ENCODE peak calls at places on chromosomes 16 and 17, in six cellular contexts. P, H, C, T, G and X are unnamed samples.

GRCh38 chr16:58047557-58048348 is 22.2 kb downstream of the MMP15 start:
- DNase-seq in P (no peak), H (peak), C (no peak), T (no peak), G (no peak), X (no peak)

GRCh38 chr16:83533193-83533592 is 274.6 kb upstream of the HSBP1 start:
- DNase-seq in P (no peak), H (no peak), C (no peak), T (no peak), G (no peak), X (no peak)

GRCh38 chr16:4510747-4511426 is 27.7 kb downstream of the CDIP1 start:
- DNase-seq in P (no peak), H (no peak), C (no peak), T (no peak), G (no peak), X (peak)

GRCh38 chr16:56534847-56535383 is 15.1 kb upstream of the BBS2 start:
- DNase-seq in P (no peak), H (no peak), C (no peak), T (no peak), G (no peak), X (no peak)

GRCh38 chr16:57146735-57147134 is 39.1 kb downstream of the PSME3IP1 start:
- DNase-seq in P (no peak), H (peak), C (no peak), T (no peak), G (no peak), X (no peak)

GRCh38 chr17:78925234-78925633 is at the start of gene TIMP2:
- DNase-seq in P (peak), H (peak), C (peak), T (peak), G (peak), X (peak)

GRCh38 chr17:31431098-31431794 is 39.8 kb downstream of the RAB11FIP4 start:
- DNase-seq in P (no peak), H (no peak), C (no peak), T (no peak), G (no peak), X (no peak)

GRCh38 chr17:81196505-81197408 is 26.0 kb downstream of the CEP131 start:
- DNase-seq in P (no peak), H (no peak), C (no peak), T (no peak), G (no peak), X (no peak)

DNA sequence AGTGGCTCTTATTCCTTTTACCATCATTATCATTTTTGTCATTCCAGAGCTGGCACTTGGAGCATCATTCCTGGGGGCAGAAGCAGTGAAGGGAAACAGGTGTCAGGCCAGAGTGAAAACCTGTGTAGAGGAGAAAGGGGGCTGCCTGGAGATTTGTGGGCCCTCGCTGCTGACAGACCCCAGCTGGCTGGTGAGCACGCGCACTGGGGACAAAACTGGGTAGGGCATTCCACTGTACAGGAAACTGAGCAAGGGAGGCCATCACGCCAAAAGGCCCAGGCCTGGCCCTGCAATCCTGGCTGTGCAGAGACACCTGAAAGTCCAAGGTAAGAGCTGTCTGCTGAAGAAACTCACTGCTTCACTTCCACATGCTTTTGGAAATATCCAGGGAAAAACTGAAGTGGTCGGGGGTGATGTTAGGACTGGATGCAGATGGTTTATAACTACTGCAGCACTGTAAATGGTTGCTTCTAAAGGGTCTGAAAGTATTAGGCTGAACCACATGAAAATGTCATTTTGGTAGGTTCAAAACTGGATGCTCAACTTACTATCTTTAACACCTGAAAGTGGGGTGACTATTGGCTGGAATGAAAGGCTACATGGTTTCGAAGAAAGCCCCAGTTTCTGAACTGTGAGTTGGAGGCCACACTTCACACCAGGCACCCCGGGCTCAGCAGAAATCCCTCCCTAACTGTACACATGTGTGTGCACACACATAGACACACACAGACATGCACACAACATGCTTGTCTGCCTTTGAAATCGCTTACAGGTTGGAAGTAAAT is 225.0 kb downstream of the C16orf78 start:
- DNase-seq in P (peak), H (no peak), C (no peak), T (no peak), G (no peak), X (no peak)
- H3K27ac ChIP-seq in P (no peak), H (no peak), C (no peak), T (no peak), G (no peak), X (no peak)

DNA sequence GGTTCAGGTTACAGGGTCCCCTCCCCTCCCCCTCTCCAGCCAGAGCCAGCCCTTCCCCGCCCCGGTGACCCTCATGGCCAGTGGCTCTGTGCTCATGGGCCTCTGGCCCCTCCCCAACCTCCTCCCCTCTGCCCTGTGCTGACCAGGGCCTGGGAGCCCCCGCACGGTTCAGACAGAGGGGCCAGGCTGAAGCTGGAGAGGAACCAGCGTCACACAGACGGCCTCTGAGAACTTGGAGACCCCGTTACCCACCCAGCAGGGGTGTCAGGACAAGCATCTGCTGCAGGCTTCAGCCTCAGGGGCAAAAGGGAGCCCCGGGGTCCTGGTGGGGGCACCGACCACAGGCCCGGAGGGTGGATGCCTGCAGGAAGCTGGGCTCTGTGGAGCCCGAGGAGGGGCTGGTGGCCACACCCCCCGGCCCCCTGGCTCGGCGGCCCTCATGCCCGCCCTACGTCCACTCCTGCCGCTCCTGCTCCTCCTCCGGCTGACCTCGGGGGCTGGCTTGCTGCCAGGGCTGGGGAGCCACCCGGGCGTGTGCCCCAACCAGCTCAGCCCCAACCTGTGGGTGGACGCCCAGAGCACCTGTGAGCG is at the start of gene WFIKKN1:
- DNase-seq in P (peak), H (peak), C (no peak), T (no peak), G (no peak), X (peak)
- H3K4me3 ChIP-seq in P (no peak), H (peak), C (no peak), T (no peak), G (no peak), X (no peak)

GRCh38 chr16:67327774-67328173 is 1.2 kb downstream of the LRRC36 start:
- DNase-seq in P (no peak), H (no peak), C (no peak), T (no peak), G (no peak), X (no peak)
- H3K27ac ChIP-seq in P (no peak), H (no peak), C (no peak), T (no peak), G (no peak), X (no peak)

GRCh38 chr16:11601911-11602310 is 15.2 kb upstream of the LITAF start:
- DNase-seq in P (no peak), H (no peak), C (no peak), T (no peak), G (no peak), X (no peak)
- H3K4me3 ChIP-seq in P (no peak), H (no peak), C (no peak), T (no peak), G (no peak), X (no peak)

GRCh38 chr16:19168173-19169080 is at the start of gene SYT17:
- DNase-seq in P (no peak), H (peak), C (peak), T (peak), G (peak), X (peak)
- H3K27ac ChIP-seq in P (no peak), H (no peak), C (peak), T (peak), G (no peak), X (no peak)

DNA sequence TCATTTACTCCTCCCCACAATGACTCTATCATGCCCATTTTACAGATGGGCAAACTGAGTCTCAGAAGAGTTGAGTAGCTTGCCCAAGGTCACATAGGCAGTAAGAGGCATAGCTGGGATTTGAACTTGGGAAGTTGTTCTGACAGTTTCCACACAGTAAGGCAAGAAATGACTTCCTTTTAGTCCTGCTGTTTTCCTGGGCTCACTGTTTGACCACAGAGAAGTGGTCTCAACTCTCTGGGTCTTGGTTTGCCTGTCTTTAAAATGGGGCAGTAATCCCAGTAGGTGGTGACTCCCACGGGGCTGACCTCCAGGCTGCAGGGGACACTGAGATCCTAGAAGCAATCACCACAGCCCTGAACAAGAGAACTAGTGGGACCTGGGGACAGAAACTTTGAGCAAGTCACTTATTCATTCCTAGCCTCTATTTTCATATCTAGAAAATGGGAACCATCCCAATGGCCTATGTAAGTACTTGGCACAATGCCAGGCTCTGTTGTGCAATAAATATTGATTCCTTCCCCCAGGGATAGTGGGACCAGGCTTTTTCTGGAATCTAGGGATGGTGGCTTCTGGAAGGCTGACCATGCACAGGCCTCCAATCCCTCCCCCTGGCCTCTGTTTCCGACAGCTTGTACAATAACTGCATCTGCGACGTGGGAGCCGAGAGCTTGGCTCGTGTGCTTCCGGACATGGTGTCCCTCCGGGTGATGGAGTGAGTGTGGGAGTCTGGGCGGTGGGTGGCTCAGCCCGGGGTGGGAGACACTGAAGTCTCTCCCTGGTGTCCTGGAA is 20.5 kb downstream of the DEXI start:
- DNase-seq in P (no peak), H (no peak), C (no peak), T (no peak), G (no peak), X (no peak)
- H3K4me3 ChIP-seq in P (no peak), H (no peak), C (no peak), T (no peak), G (no peak), X (no peak)

GRCh38 chr16:11673091-11674000 is 5.1 kb downstream of the SNN start:
- DNase-seq in P (no peak), H (no peak), C (no peak), T (no peak), G (peak), X (no peak)

GRCh38 chr16:11674001-11674817 is 6.0 kb downstream of the SNN start:
- DNase-seq in P (no peak), H (no peak), C (no peak), T (no peak), G (no peak), X (no peak)

GRCh38 chr16:11671271-11671670 is 3.0 kb downstream of the SNN start:
- DNase-seq in P (no peak), H (no peak), C (no peak), T (no peak), G (no peak), X (no peak)

GRCh38 chr16:11671676-11672075 is 3.4 kb downstream of the SNN start:
- DNase-seq in P (no peak), H (no peak), C (no peak), T (no peak), G (no peak), X (no peak)

GRCh38 chr16:11672206-11673090 is 4.2 kb downstream of the SNN start:
- DNase-seq in P (no peak), H (no peak), C (no peak), T (peak), G (peak), X (no peak)
- H3K27ac ChIP-seq in P (peak), H (peak), C (peak), T (peak), G (peak), X (no peak)